ENCODE peak calls at places on chromosomes 12 and 14, in seven cellular contexts. One of them, this sample, is unnamed.

GRCh38 chr12:104249017-104249416 is 33.4 kb downstream of the TXNRD1 start:
- DNase-seq in left ventricle myocardium inferior: no peak
- DNase-seq in transverse colon: no peak
- DNase-seq in GM23338: no peak
- DNase-seq in uterus: no peak
- DNase-seq in body of pancreas: no peak
- DNase-seq in lung: no peak
- DNase-seq in this sample: no peak

GRCh38 chr14:76844223-76844622 is 18.0 kb downstream of the LRRC74A start:
- DNase-seq in left ventricle myocardium inferior: peak; percentile 70
- DNase-seq in transverse colon: peak; percentile 31
- DNase-seq in GM23338: peak; percentile 61
- DNase-seq in uterus: peak; percentile 22
- DNase-seq in body of pancreas: peak; percentile 87
- DNase-seq in lung: peak; percentile 44
- DNase-seq in this sample: peak; percentile 30

GRCh38 chr12:58286353-58286752 is 345.0 kb downstream of the ATP23 start:
- DNase-seq in left ventricle myocardium inferior: no peak
- DNase-seq in transverse colon: no peak
- DNase-seq in GM23338: no peak
- DNase-seq in uterus: no peak
- DNase-seq in body of pancreas: no peak
- DNase-seq in lung: no peak
- DNase-seq in this sample: no peak

GRCh38 chr12:122862872-122863701 is 27.8 kb downstream of the HIP1R start:
- DNase-seq in left ventricle myocardium inferior: no peak
- DNase-seq in transverse colon: peak; percentile 90
- DNase-seq in GM23338: no peak
- DNase-seq in uterus: no peak
- DNase-seq in body of pancreas: peak; percentile 41
- DNase-seq in lung: peak; percentile 72
- DNase-seq in this sample: peak; percentile 97

GRCh38 chr14:91387135-91387849 is 30.3 kb downstream of the CCDC88C start:
- DNase-seq in left ventricle myocardium inferior: no peak
- DNase-seq in transverse colon: no peak
- DNase-seq in GM23338: no peak
- DNase-seq in uterus: no peak
- DNase-seq in body of pancreas: no peak
- DNase-seq in lung: no peak
- DNase-seq in this sample: no peak

GRCh38 chr12:128994869-128995268 is 141.6 kb downstream of the GLT1D1 start:
- DNase-seq in left ventricle myocardium inferior: no peak
- DNase-seq in transverse colon: no peak
- DNase-seq in GM23338: no peak
- DNase-seq in uterus: no peak
- DNase-seq in body of pancreas: peak; percentile 17
- DNase-seq in lung: no peak
- DNase-seq in this sample: peak; percentile 49

GRCh38 chr12:15963271-15963670 is 52.1 kb downstream of the DERA start:
- DNase-seq in left ventricle myocardium inferior: no peak
- DNase-seq in transverse colon: no peak
- DNase-seq in GM23338: no peak
- DNase-seq in uterus: no peak
- DNase-seq in body of pancreas: no peak
- DNase-seq in lung: no peak
- DNase-seq in this sample: no peak

GRCh38 chr12:92478692-92479091 is 224.1 kb upstream of the PLEKHG7 start:
- DNase-seq in left ventricle myocardium inferior: no peak
- DNase-seq in transverse colon: no peak
- DNase-seq in GM23338: no peak
- DNase-seq in uterus: no peak
- DNase-seq in body of pancreas: no peak
- DNase-seq in lung: no peak
- DNase-seq in this sample: no peak

GRCh38 chr12:31931796-31932715 is 27.2 kb upstream of the RESF1 start:
- DNase-seq in left ventricle myocardium inferior: no peak
- DNase-seq in transverse colon: no peak
- DNase-seq in GM23338: peak; percentile 38
- DNase-seq in uterus: no peak
- DNase-seq in body of pancreas: no peak
- DNase-seq in lung: no peak
- DNase-seq in this sample: no peak

GRCh38 chr14:67526181-67526580 is 6.9 kb upstream of the PLEKHH1 start:
- DNase-seq in left ventricle myocardium inferior: no peak
- DNase-seq in transverse colon: no peak
- DNase-seq in GM23338: no peak
- DNase-seq in uterus: no peak
- DNase-seq in body of pancreas: no peak
- DNase-seq in lung: no peak
- DNase-seq in this sample: no peak

GRCh38 chr12:13163868-13164267 is 32.7 kb upstream of the EMP1 start:
- DNase-seq in left ventricle myocardium inferior: no peak
- DNase-seq in transverse colon: no peak
- DNase-seq in GM23338: no peak
- DNase-seq in uterus: no peak
- DNase-seq in body of pancreas: no peak
- DNase-seq in lung: peak; percentile 22
- DNase-seq in this sample: no peak

GRCh38 chr12:13164271-13164670 is 32.3 kb upstream of the EMP1 start:
- DNase-seq in left ventricle myocardium inferior: no peak
- DNase-seq in transverse colon: no peak
- DNase-seq in GM23338: no peak
- DNase-seq in uterus: no peak
- DNase-seq in body of pancreas: no peak
- DNase-seq in lung: peak; percentile 20
- DNase-seq in this sample: no peak

GRCh38 chr12:13162904-13163303 is 33.6 kb upstream of the EMP1 start:
- DNase-seq in left ventricle myocardium inferior: no peak
- DNase-seq in transverse colon: no peak
- DNase-seq in GM23338: no peak
- DNase-seq in uterus: no peak
- DNase-seq in body of pancreas: no peak
- DNase-seq in lung: no peak
- DNase-seq in this sample: no peak

GRCh38 chr12:13164859-13165577 is 31.5 kb upstream of the EMP1 start:
- DNase-seq in left ventricle myocardium inferior: no peak
- DNase-seq in transverse colon: no peak
- DNase-seq in GM23338: no peak
- DNase-seq in uterus: no peak
- DNase-seq in body of pancreas: no peak
- DNase-seq in lung: no peak
- DNase-seq in this sample: no peak

GRCh38 chr12:13161172-13161571 is 35.4 kb upstream of the EMP1 start:
- DNase-seq in left ventricle myocardium inferior: no peak
- DNase-seq in transverse colon: no peak
- DNase-seq in GM23338: no peak
- DNase-seq in uterus: no peak
- DNase-seq in body of pancreas: no peak
- DNase-seq in lung: no peak
- DNase-seq in this sample: no peak
- TF ChIP-seq CTCF in left ventricle myocardium inferior: peak; percentile 16
- TF ChIP-seq CTCF in transverse colon: peak; percentile 19
- TF ChIP-seq CTCF in GM23338: no peak
- TF ChIP-seq CTCF in uterus: no peak
- TF ChIP-seq CTCF in body of pancreas: no peak
- TF ChIP-seq CTCF in lung: no peak
- TF ChIP-seq CTCF in this sample: no peak

GRCh38 chr12:49334226-49334625 is 2.8 kb downstream of the C1QL4 start:
- DNase-seq in left ventricle myocardium inferior: no peak
- DNase-seq in transverse colon: no peak
- DNase-seq in GM23338: no peak
- DNase-seq in uterus: no peak
- DNase-seq in body of pancreas: no peak
- DNase-seq in lung: no peak
- DNase-seq in this sample: no peak

GRCh38 chr12:49332441-49332861 is 4.5 kb downstream of the C1QL4 start:
- DNase-seq in left ventricle myocardium inferior: no peak
- DNase-seq in transverse colon: no peak
- DNase-seq in GM23338: peak; percentile 43
- DNase-seq in uterus: no peak
- DNase-seq in body of pancreas: no peak
- DNase-seq in lung: no peak
- DNase-seq in this sample: peak; percentile 33

GRCh38 chr12:49331360-49332222 is 5.4 kb downstream of the C1QL4 start:
- DNase-seq in left ventricle myocardium inferior: peak; percentile 57
- DNase-seq in transverse colon: peak; percentile 72
- DNase-seq in GM23338: peak; percentile 81
- DNase-seq in uterus: peak; percentile 58
- DNase-seq in body of pancreas: peak; percentile 87
- DNase-seq in lung: peak; percentile 66
- DNase-seq in this sample: peak; percentile 86

GRCh38 chr12:49334681-49335080 is 2.3 kb downstream of the C1QL4 start:
- DNase-seq in left ventricle myocardium inferior: no peak
- DNase-seq in transverse colon: no peak
- DNase-seq in GM23338: no peak
- DNase-seq in uterus: no peak
- DNase-seq in body of pancreas: no peak
- DNase-seq in lung: no peak
- DNase-seq in this sample: no peak

GRCh38 chr12:49332891-49333371 is 4.1 kb downstream of the C1QL4 start:
- DNase-seq in left ventricle myocardium inferior: no peak
- DNase-seq in transverse colon: no peak
- DNase-seq in GM23338: peak; percentile 49
- DNase-seq in uterus: no peak
- DNase-seq in body of pancreas: no peak
- DNase-seq in lung: no peak
- DNase-seq in this sample: no peak
- H3K4me3 ChIP-seq in left ventricle myocardium inferior: peak overlapping the region; percentile 13
- H3K4me3 ChIP-seq in transverse colon: no peak overlapping the region
- H3K4me3 ChIP-seq in GM23338: peak overlapping the region; percentile 56
- H3K4me3 ChIP-seq in uterus: no peak overlapping the region
- H3K4me3 ChIP-seq in body of pancreas: no peak overlapping the region
- H3K4me3 ChIP-seq in lung: no peak overlapping the region
- H3K4me3 ChIP-seq in this sample: no peak overlapping the region

DNA sequence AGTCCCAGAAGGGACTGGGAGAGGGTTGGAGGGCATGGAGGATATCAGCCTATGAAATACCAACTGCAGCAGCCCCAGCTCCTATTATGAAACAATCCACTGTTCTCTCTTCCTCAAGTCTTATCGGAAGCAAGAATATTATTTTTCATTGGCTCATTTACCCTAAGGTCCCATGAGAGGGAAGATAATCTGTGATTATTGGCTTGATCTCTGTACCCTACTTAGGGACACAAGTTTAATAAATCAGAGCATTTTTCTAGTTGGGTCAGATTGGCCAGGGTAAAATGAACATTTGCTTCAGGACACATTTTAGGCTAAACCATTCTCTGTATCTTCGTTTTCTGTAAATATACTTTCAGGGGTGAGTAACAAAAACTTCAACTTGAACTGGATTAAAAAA is 43.1 kb upstream of the GNG2 start:
- DNase-seq in left ventricle myocardium inferior: no peak
- DNase-seq in transverse colon: no peak
- DNase-seq in GM23338: no peak
- DNase-seq in uterus: no peak
- DNase-seq in body of pancreas: no peak
- DNase-seq in lung: no peak
- DNase-seq in this sample: no peak
- H3K4me1 ChIP-seq in left ventricle myocardium inferior: no peaks in the 10 kb centered on the region
- H3K4me1 ChIP-seq in transverse colon: no peaks in the 10 kb centered on the region
- H3K4me1 ChIP-seq in GM23338: peaks cover 9% of the 10 kb centered on the region
- H3K4me1 ChIP-seq in uterus: no peaks in the 10 kb centered on the region
- H3K4me1 ChIP-seq in body of pancreas: no peaks in the 10 kb centered on the region
- H3K4me1 ChIP-seq in lung: no peaks in the 10 kb centered on the region
- H3K4me1 ChIP-seq in this sample: no peaks in the 10 kb centered on the region

DNA sequence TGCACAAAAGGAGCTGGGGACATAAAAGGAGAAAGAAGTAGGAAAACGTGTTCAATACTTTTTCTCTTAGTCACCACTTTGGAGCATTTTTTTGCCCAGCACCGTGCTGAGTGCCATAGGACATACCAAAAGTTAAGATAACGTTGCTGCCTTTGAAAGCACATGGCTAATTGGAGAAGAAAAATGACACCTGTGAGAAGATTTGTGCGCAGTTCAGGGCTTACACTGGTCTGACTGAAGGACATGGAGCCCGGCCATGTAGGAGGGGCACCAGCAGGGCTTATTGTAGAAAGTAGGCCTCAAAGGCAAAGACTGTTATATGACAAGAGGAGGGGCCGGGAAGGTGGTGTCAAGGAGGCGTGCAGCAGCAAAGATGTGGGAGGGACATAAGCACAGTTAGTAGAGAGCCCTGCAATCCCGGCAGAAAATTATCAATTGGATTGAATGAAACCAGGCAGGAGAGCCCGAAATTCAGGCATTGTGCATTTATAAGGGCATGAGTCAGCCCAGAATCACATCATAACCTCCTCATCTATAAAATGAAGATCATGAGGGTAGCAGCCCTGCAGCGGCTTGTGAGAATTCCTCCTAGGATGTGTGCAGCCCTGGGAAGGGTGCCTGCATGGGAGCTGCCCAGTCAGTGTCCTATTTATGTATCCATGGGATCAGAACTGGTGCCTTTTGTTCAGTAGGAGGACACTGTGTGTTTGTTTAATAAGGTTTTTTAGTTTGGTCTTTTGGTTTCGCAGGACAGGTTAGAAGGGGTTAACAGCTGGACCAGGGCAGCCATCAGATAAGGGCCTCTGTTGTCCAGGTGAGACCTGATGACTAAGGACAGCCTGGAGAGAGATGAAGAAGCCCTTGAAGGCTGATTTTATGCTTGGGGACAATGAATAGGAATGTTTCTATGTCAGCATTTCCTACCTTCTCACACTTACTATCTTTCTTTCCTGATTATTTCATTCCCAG is 122.4 kb downstream of the GPR135 start:
- DNase-seq in left ventricle myocardium inferior: peak; percentile 45
- DNase-seq in transverse colon: no peak
- DNase-seq in GM23338: no peak
- DNase-seq in uterus: no peak
- DNase-seq in body of pancreas: peak; percentile 89
- DNase-seq in lung: no peak
- DNase-seq in this sample: peak; percentile 59
- TF ChIP-seq CTCF in left ventricle myocardium inferior: no peak
- TF ChIP-seq CTCF in transverse colon: no peak
- TF ChIP-seq CTCF in GM23338: no peak
- TF ChIP-seq CTCF in uterus: no peak
- TF ChIP-seq CTCF in body of pancreas: no peak
- TF ChIP-seq CTCF in lung: no peak
- TF ChIP-seq CTCF in this sample: no peak

GRCh38 chr12:90338365-90338764 is 616.6 kb downstream of the CCER1 start:
- DNase-seq in left ventricle myocardium inferior: no peak
- DNase-seq in transverse colon: no peak
- DNase-seq in GM23338: peak; percentile 73
- DNase-seq in uterus: no peak
- DNase-seq in body of pancreas: no peak
- DNase-seq in lung: no peak
- DNase-seq in this sample: no peak

GRCh38 chr12:90337018-90337417 is 618.0 kb downstream of the CCER1 start:
- DNase-seq in left ventricle myocardium inferior: no peak
- DNase-seq in transverse colon: no peak
- DNase-seq in GM23338: no peak
- DNase-seq in uterus: no peak
- DNase-seq in body of pancreas: no peak
- DNase-seq in lung: no peak
- DNase-seq in this sample: no peak

GRCh38 chr12:90342081-90342480 is 612.9 kb downstream of the CCER1 start:
- DNase-seq in left ventricle myocardium inferior: no peak
- DNase-seq in transverse colon: no peak
- DNase-seq in GM23338: no peak
- DNase-seq in uterus: no peak
- DNase-seq in body of pancreas: no peak
- DNase-seq in lung: no peak
- DNase-seq in this sample: no peak

GRCh38 chr12:90343966-90344365 is 611.0 kb downstream of the CCER1 start:
- DNase-seq in left ventricle myocardium inferior: no peak
- DNase-seq in transverse colon: no peak
- DNase-seq in GM23338: no peak
- DNase-seq in uterus: no peak
- DNase-seq in body of pancreas: no peak
- DNase-seq in lung: no peak
- DNase-seq in this sample: no peak

GRCh38 chr12:90339837-90340236 is 615.1 kb downstream of the CCER1 start:
- DNase-seq in left ventricle myocardium inferior: no peak
- DNase-seq in transverse colon: no peak
- DNase-seq in GM23338: no peak
- DNase-seq in uterus: no peak
- DNase-seq in body of pancreas: no peak
- DNase-seq in lung: no peak
- DNase-seq in this sample: no peak
- H3K4me3 ChIP-seq in left ventricle myocardium inferior: no peak overlapping the region
- H3K4me3 ChIP-seq in transverse colon: no peak overlapping the region
- H3K4me3 ChIP-seq in GM23338: peak overlapping the region; percentile 3
- H3K4me3 ChIP-seq in uterus: no peak overlapping the region
- H3K4me3 ChIP-seq in body of pancreas: no peak overlapping the region
- H3K4me3 ChIP-seq in lung: no peak overlapping the region
- H3K4me3 ChIP-seq in this sample: no peak overlapping the region

This sample was measured in thyroid gland.